ENCODE peak calls at places on chromosome 2, in four cellular contexts. One of them, this sample, is unnamed.

GRCh38 chr2:216842634-216843033 is 17.2 kb downstream of the TNP1 start:
- DNase-seq in transverse colon: peak
- DNase-seq in endothelial cell of umbilical vein: no peak
- DNase-seq in breast epithelium: no peak
- DNase-seq in this sample: no peak

GRCh38 chr2:224861266-224861665 is 145.1 kb upstream of the CCDC195 start:
- DNase-seq in transverse colon: no peak
- DNase-seq in endothelial cell of umbilical vein: no peak
- DNase-seq in breast epithelium: no peak
- DNase-seq in this sample: no peak

GRCh38 chr2:102615620-102616436 is 3.5 kb upstream of the SLC9A2 start:
- DNase-seq in transverse colon: peak
- DNase-seq in endothelial cell of umbilical vein: peak
- DNase-seq in breast epithelium: no peak
- DNase-seq in this sample: no peak

GRCh38 chr2:162126145-162126926 is 25.7 kb downstream of the GCG start:
- DNase-seq in transverse colon: no peak
- DNase-seq in endothelial cell of umbilical vein: peak
- DNase-seq in breast epithelium: no peak
- DNase-seq in this sample: no peak

GRCh38 chr2:114006460-114006859 is 116.6 kb downstream of the ACTR3 start:
- DNase-seq in transverse colon: no peak
- DNase-seq in endothelial cell of umbilical vein: no peak
- DNase-seq in breast epithelium: no peak
- DNase-seq in this sample: no peak

GRCh38 chr2:64036343-64036742 is 17.1 kb upstream of the VPS54 start:
- DNase-seq in transverse colon: no peak
- DNase-seq in endothelial cell of umbilical vein: peak
- DNase-seq in breast epithelium: no peak
- DNase-seq in this sample: no peak

GRCh38 chr2:22904126-22904684 is 480.8 kb upstream of the KLHL29 start:
- DNase-seq in transverse colon: peak
- DNase-seq in endothelial cell of umbilical vein: no peak
- DNase-seq in breast epithelium: no peak
- DNase-seq in this sample: no peak

GRCh38 chr2:169845016-169845415 is 17.8 kb downstream of the UBR3 start:
- DNase-seq in transverse colon: no peak
- DNase-seq in endothelial cell of umbilical vein: no peak
- DNase-seq in breast epithelium: no peak
- DNase-seq in this sample: no peak

GRCh38 chr2:226467633-226468032 is 332.0 kb downstream of the IRS1 start:
- DNase-seq in transverse colon: no peak
- DNase-seq in endothelial cell of umbilical vein: no peak
- DNase-seq in breast epithelium: no peak
- DNase-seq in this sample: no peak

GRCh38 chr2:21305581-21305980 is 181.8 kb downstream of the TDRD15 start:
- DNase-seq in transverse colon: no peak
- DNase-seq in endothelial cell of umbilical vein: no peak
- DNase-seq in breast epithelium: no peak
- DNase-seq in this sample: no peak

GRCh38 chr2:101500175-101500574 is 25.3 kb upstream of the RFX8 start:
- DNase-seq in transverse colon: no peak
- DNase-seq in endothelial cell of umbilical vein: peak
- DNase-seq in breast epithelium: no peak
- DNase-seq in this sample: no peak

GRCh38 chr2:241870611-241871537 is 1.3 kb downstream of the RTP5 start:
- DNase-seq in transverse colon: no peak
- DNase-seq in endothelial cell of umbilical vein: no peak
- DNase-seq in breast epithelium: no peak
- DNase-seq in this sample: no peak

GRCh38 chr2:42784204-42784880 is 8.0 kb downstream of the HAAO start:
- DNase-seq in transverse colon: no peak
- DNase-seq in endothelial cell of umbilical vein: no peak
- DNase-seq in breast epithelium: no peak
- DNase-seq in this sample: no peak

GRCh38 chr2:29187926-29188325 is 72.7 kb downstream of the CLIP4 start:
- DNase-seq in transverse colon: no peak
- DNase-seq in endothelial cell of umbilical vein: no peak
- DNase-seq in breast epithelium: no peak
- DNase-seq in this sample: peak

GRCh38 chr2:8612734-8613179 is 69.1 kb upstream of the ID2 start:
- DNase-seq in transverse colon: no peak
- DNase-seq in endothelial cell of umbilical vein: no peak
- DNase-seq in breast epithelium: no peak
- DNase-seq in this sample: no peak

GRCh38 chr2:99697811-99698568 is 208.2 kb upstream of the REV1 start:
- DNase-seq in transverse colon: no peak
- DNase-seq in endothelial cell of umbilical vein: no peak
- DNase-seq in breast epithelium: no peak
- DNase-seq in this sample: peak

GRCh38 chr2:38771632-38772031 is 6.4 kb upstream of the GEMIN6 start:
- DNase-seq in transverse colon: no peak
- DNase-seq in endothelial cell of umbilical vein: peak
- DNase-seq in breast epithelium: no peak
- DNase-seq in this sample: no peak

GRCh38 chr2:133871810-133872209 is 303.5 kb upstream of the NCKAP5 start:
- DNase-seq in transverse colon: no peak
- DNase-seq in endothelial cell of umbilical vein: no peak
- DNase-seq in breast epithelium: no peak
- DNase-seq in this sample: no peak

GRCh38 chr2:1907283-1907682 is 163.0 kb upstream of the PXDN start:
- DNase-seq in transverse colon: no peak
- DNase-seq in endothelial cell of umbilical vein: no peak
- DNase-seq in breast epithelium: no peak
- DNase-seq in this sample: no peak

GRCh38 chr2:158291544-158292175 is 164.9 kb downstream of the CCDC148 start:
- DNase-seq in transverse colon: no peak
- DNase-seq in endothelial cell of umbilical vein: no peak
- DNase-seq in breast epithelium: no peak
- DNase-seq in this sample: peak

GRCh38 chr2:45284621-45284995 is 275.4 kb upstream of the SIX2 start:
- DNase-seq in transverse colon: no peak
- DNase-seq in endothelial cell of umbilical vein: no peak
- DNase-seq in breast epithelium: no peak
- DNase-seq in this sample: no peak

GRCh38 chr2:101752708-101753107 is 55.2 kb downstream of the MAP4K4 start:
- DNase-seq in transverse colon: peak
- DNase-seq in endothelial cell of umbilical vein: peak
- DNase-seq in breast epithelium: no peak
- DNase-seq in this sample: no peak

GRCh38 chr2:205270689-205271088 is 411.6 kb upstream of the NRP2 start:
- DNase-seq in transverse colon: no peak
- DNase-seq in endothelial cell of umbilical vein: peak
- DNase-seq in breast epithelium: no peak
- DNase-seq in this sample: no peak

GRCh38 chr2:176817061-176817565 is 395.5 kb upstream of the HNRNPA3 start:
- DNase-seq in transverse colon: no peak
- DNase-seq in endothelial cell of umbilical vein: no peak
- DNase-seq in breast epithelium: no peak
- DNase-seq in this sample: no peak

GRCh38 chr2:143545643-143546275 is 416.5 kb downstream of the ARHGAP15 start:
- DNase-seq in transverse colon: no peak
- DNase-seq in endothelial cell of umbilical vein: no peak
- DNase-seq in breast epithelium: no peak
- DNase-seq in this sample: no peak

GRCh38 chr2:206442854-206443734 is at the start of gene ADAM23:
- DNase-seq in transverse colon: no peak
- DNase-seq in endothelial cell of umbilical vein: peak
- DNase-seq in breast epithelium: no peak
- DNase-seq in this sample: no peak

GRCh38 chr2:149049142-149049541 is 10.6 kb downstream of the LYPD6B start:
- DNase-seq in transverse colon: no peak
- DNase-seq in endothelial cell of umbilical vein: no peak
- DNase-seq in breast epithelium: no peak
- DNase-seq in this sample: no peak

GRCh38 chr2:68604077-68604476 is 39.3 kb upstream of the PROKR1 start:
- DNase-seq in transverse colon: no peak
- DNase-seq in endothelial cell of umbilical vein: no peak
- DNase-seq in breast epithelium: no peak
- DNase-seq in this sample: no peak

GRCh38 chr2:188645982-188646381 is 328.2 kb upstream of the COL3A1 start:
- DNase-seq in transverse colon: no peak
- DNase-seq in endothelial cell of umbilical vein: no peak
- DNase-seq in breast epithelium: no peak
- DNase-seq in this sample: no peak

GRCh38 chr2:169050476-169051240 is 18.7 kb upstream of the DHRS9 start:
- DNase-seq in transverse colon: no peak
- DNase-seq in endothelial cell of umbilical vein: peak
- DNase-seq in breast epithelium: no peak
- DNase-seq in this sample: no peak

GRCh38 chr2:105655244-105655643 is 89.5 kb upstream of the NCK2 start:
- DNase-seq in transverse colon: no peak
- DNase-seq in endothelial cell of umbilical vein: no peak
- DNase-seq in breast epithelium: no peak
- DNase-seq in this sample: no peak

GRCh38 chr2:70988726-70989648 is 5.7 kb downstream of the TEX261 start:
- DNase-seq in transverse colon: no peak
- DNase-seq in endothelial cell of umbilical vein: no peak
- DNase-seq in breast epithelium: peak
- DNase-seq in this sample: no peak

GRCh38 chr2:120299024-120299423 is 46.4 kb downstream of the RALB start:
- DNase-seq in transverse colon: no peak
- DNase-seq in endothelial cell of umbilical vein: no peak
- DNase-seq in breast epithelium: no peak
- DNase-seq in this sample: no peak

GRCh38 chr2:111189106-111189505 is 68.4 kb downstream of the BCL2L11 start:
- DNase-seq in transverse colon: no peak
- DNase-seq in endothelial cell of umbilical vein: no peak
- DNase-seq in breast epithelium: no peak
- DNase-seq in this sample: no peak

GRCh38 chr2:174581543-174581942 is 16.1 kb downstream of the WIPF1 start:
- DNase-seq in transverse colon: no peak
- DNase-seq in endothelial cell of umbilical vein: no peak
- DNase-seq in breast epithelium: no peak
- DNase-seq in this sample: no peak

GRCh38 chr2:227474406-227474805 is 2.5 kb downstream of the AGFG1 start:
- DNase-seq in transverse colon: no peak
- DNase-seq in endothelial cell of umbilical vein: no peak
- DNase-seq in breast epithelium: no peak
- DNase-seq in this sample: no peak
- H3K4me3 ChIP-seq in transverse colon: no peak
- H3K4me3 ChIP-seq in endothelial cell of umbilical vein: no peak
- H3K4me3 ChIP-seq in breast epithelium: peak
- H3K4me3 ChIP-seq in this sample: no peak

DNA sequence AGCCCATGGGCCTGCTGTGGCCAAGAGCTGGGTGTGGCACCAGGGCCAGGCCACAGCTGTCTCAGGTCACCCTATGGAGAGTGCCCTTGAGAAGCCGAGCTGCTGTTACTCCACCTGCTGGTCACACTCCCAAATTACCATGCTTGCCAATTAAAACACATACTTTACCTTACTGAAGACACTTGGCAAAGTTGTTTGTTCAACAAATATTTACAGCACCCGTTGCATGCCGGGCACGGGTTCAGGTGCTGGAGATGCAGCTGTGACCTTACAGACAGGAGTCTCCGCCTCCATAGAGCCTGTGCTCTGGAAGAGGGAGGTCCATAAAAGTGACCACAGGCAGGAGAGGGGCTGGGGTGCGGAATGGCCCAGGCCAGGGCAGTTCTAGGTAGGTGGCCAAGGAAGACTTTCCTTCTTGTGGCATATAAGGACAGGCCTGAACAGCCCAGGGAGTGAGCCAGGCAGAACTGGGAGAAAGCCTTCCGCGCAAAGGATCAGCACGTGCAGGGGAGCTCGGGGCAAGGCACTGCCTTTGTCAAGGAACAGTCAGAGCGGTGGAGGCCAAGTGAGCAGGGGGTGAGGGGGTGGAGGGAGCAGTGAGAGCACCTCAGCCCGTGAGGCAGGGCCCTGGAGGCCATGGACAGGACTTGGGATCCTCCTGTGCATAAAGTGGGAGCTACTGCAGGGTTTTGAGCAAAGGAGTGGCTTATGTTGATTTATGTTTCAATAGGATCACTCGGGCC is 23.6 kb upstream of the RBM44 start:
- DNase-seq in transverse colon: peak
- DNase-seq in endothelial cell of umbilical vein: peak
- DNase-seq in breast epithelium: peak
- DNase-seq in this sample: no peak
- TF ChIP-seq CTCF in transverse colon: peak
- TF ChIP-seq CTCF in endothelial cell of umbilical vein: peak
- TF ChIP-seq CTCF in breast epithelium: peak
- TF ChIP-seq CTCF in this sample: peak

DNA sequence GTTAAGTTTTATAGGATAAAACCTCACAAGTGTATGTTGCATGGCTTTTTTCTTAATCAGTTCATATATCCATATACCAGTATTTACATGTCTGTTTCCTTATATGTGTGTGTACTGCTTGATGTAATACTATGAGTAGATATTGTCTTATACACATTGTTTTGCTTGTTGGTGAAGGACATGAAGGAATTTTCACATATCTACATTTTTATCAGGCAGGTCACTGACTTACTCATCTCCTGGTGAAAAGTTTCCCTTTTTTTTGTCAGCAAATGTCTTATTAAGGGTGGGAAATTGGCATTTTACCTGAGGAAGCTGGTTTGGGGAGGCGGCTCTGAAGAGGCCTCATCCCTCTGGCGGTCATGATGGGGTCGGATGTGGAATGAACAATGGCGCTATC is 61.4 kb upstream of the LYPD1 start:
- DNase-seq in transverse colon: no peak
- DNase-seq in endothelial cell of umbilical vein: no peak
- DNase-seq in breast epithelium: no peak
- DNase-seq in this sample: no peak
- H3K4me3 ChIP-seq in transverse colon: no peak
- H3K4me3 ChIP-seq in endothelial cell of umbilical vein: no peak
- H3K4me3 ChIP-seq in breast epithelium: no peak
- H3K4me3 ChIP-seq in this sample: no peak

DNA sequence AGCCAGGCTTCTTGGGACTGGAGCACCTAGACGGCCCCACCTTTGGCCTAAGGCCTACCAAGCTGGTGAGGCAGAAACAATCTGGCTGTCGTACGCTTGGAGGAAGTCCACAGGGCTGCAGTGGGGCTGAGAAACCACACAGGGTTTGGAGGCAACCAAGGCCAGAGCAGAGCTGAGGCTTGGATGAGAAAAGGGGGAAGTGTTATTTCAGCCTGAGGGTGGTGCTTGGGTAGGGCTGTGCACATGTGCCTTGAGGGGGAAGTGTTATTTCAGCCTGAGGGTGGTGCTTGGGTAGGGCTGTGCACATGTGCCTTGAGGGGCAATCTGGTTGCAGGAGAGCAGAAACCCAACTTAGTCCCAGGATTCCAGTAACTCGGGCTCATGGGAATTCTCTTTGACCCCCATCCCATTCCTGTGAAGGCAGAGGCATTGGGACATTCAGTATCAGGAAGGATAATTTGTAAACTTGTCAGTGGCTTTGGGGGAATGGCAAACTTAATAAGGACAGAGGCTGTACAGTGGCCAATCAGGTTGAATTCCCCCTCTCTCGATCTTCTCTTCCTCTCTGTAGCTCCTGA is 973 bp upstream of the FBXO41 start:
- DNase-seq in transverse colon: peak
- DNase-seq in endothelial cell of umbilical vein: no peak
- DNase-seq in breast epithelium: no peak
- DNase-seq in this sample: no peak
- TF ChIP-seq CTCF in transverse colon: no peak
- TF ChIP-seq CTCF in endothelial cell of umbilical vein: no peak
- TF ChIP-seq CTCF in breast epithelium: no peak
- TF ChIP-seq CTCF in this sample: no peak

This sample was measured in BJ.